ENCODE peak calls at places on chromosomes 5 and 9, in four cellular contexts. B is tibial nerve, C is H1, M is SK-N-SH. Y is an unnamed sample.
A peak's percentile ranks its signal among the peaks of the same experiment; 100 is the strongest.

GRCh38 chr5:35924950-35925722 is 13.3 kb downstream of the CAPSL start:
- DNase-seq in B (peak; percentile 16), C (peak; percentile 79), M (peak; percentile 64), Y (peak; percentile 68)

GRCh38 chr5:61948151-61948550 is 357.9 kb upstream of the KIF2A start:
- DNase-seq in B (no peak), C (no peak), M (no peak), Y (no peak)

GRCh38 chr5:31553863-31554262 is 21.8 kb downstream of the C5orf22 start:
- DNase-seq in B (no peak), C (no peak), M (no peak), Y (no peak)

GRCh38 chr9:99807276-99807852 is 14.3 kb upstream of the NR4A3 start:
- DNase-seq in B (no peak), C (peak; percentile 71), M (peak; percentile 49), Y (peak; percentile 85)

GRCh38 chr5:82174128-82174918 is 103.8 kb downstream of the RPS23 start:
- DNase-seq in B (no peak), C (peak; percentile 88), M (peak; percentile 16), Y (no peak)

GRCh38 chr5:37272564-37272963 is 23.4 kb upstream of the CPLANE1 start:
- DNase-seq in B (no peak), C (no peak), M (no peak), Y (no peak)

GRCh38 chr5:151156732-151157402 is 712 bp downstream of the ANXA6 start:
- DNase-seq in B (no peak), C (peak; percentile 54), M (peak; percentile 62), Y (peak; percentile 77)

GRCh38 chr5:180135128-180135955 is 63.8 kb upstream of the RNF130 start:
- DNase-seq in B (no peak), C (peak; percentile 33), M (no peak), Y (peak; percentile 53)

GRCh38 chr5:161372682-161373344 is 173.7 kb downstream of the GABRB2 start:
- DNase-seq in B (no peak), C (no peak), M (no peak), Y (no peak)

GRCh38 chr5:84191296-84191695 is 193.4 kb downstream of the EDIL3 start:
- DNase-seq in B (no peak), C (no peak), M (no peak), Y (no peak)

DNA sequence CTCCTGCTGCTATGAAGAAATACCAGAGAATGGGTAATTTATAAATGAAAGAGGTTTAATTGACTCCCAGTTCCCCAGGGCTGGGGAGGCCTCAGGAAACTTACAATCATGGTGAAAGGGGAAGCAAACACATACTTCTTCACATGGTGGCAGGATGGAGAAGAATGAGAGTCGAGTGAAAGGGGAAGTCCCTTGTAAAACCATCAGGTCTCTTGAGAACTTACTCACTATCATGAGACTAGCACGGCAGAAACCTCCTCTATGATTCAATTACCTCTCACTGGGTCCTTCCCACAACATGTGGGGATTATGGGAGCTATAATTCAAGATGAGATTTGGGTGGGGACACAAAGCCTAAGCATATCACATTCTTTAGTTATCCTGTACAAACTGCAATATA is 609.4 kb downstream of the MTRR start:
- DNase-seq in B (no peak), C (no peak), M (no peak), Y (no peak)
- H3K9me3 ChIP-seq in B (no peaks in the 10 kb centered on the region), C (peaks cover 6% of the 10 kb centered on the region), M (no peaks in the 10 kb centered on the region), Y (no peaks in the 10 kb centered on the region)

DNA sequence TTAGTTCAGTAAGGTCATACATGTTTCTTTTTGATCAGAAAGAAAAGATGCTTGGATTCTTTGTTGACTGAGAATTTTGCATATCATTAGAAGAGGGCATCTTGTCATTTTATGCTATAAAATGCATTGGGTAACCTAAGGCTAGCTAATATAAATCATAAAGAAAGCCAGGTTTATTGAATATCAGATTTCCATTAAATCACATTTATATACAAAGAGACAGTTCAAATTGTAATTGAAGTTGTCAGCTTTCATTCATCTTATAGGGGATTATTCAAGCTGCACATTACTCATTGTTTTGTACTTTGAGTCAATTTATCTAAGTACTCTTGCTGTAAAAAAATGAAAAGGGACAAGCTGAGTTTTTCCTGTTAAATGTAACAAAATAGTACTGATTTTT is 259.1 kb upstream of the CDH12 start:
- DNase-seq in B (no peak), C (no peak), M (no peak), Y (no peak)
- TF ChIP-seq EP300 in B (no peak), C (no peak), M (no peak), Y (no peak)

GRCh38 chr9:97480749-97481148 is 20.7 kb upstream of the TMOD1 start:
- DNase-seq in B (no peak), C (no peak), M (peak; percentile 58), Y (no peak)

GRCh38 chr9:97478301-97478981 is 23.0 kb upstream of the TMOD1 start:
- DNase-seq in B (no peak), C (no peak), M (no peak), Y (no peak)

GRCh38 chr9:97484134-97484533 is 17.3 kb upstream of the TMOD1 start:
- DNase-seq in B (no peak), C (no peak), M (no peak), Y (no peak)

GRCh38 chr9:97480174-97480573 is 21.3 kb upstream of the TMOD1 start:
- DNase-seq in B (no peak), C (no peak), M (no peak), Y (no peak)

GRCh38 chr9:97479496-97480159 is 21.8 kb upstream of the TMOD1 start:
- DNase-seq in B (no peak), C (no peak), M (no peak), Y (no peak)
- H3K9me3 ChIP-seq in B (no peaks in the 10 kb centered on the region), C (no peaks in the 10 kb centered on the region), M (no peaks in the 10 kb centered on the region), Y (no peaks in the 10 kb centered on the region)

GRCh38 chr9:92324889-92325268 is 271 bp downstream of the NOL8 start:
- DNase-seq in B (no peak), C (no peak), M (no peak), Y (peak; percentile 66)

GRCh38 chr9:92325991-92326500 is 293 bp downstream of the CENPP start:
- DNase-seq in B (no peak), C (no peak), M (no peak), Y (no peak)

GRCh38 chr9:92324451-92324850 is 699 bp downstream of the NOL8 start:
- DNase-seq in B (no peak), C (no peak), M (no peak), Y (no peak)

GRCh38 chr9:92327283-92327850 is 1.6 kb downstream of the CENPP start:
- DNase-seq in B (no peak), C (no peak), M (no peak), Y (no peak)

DNA sequence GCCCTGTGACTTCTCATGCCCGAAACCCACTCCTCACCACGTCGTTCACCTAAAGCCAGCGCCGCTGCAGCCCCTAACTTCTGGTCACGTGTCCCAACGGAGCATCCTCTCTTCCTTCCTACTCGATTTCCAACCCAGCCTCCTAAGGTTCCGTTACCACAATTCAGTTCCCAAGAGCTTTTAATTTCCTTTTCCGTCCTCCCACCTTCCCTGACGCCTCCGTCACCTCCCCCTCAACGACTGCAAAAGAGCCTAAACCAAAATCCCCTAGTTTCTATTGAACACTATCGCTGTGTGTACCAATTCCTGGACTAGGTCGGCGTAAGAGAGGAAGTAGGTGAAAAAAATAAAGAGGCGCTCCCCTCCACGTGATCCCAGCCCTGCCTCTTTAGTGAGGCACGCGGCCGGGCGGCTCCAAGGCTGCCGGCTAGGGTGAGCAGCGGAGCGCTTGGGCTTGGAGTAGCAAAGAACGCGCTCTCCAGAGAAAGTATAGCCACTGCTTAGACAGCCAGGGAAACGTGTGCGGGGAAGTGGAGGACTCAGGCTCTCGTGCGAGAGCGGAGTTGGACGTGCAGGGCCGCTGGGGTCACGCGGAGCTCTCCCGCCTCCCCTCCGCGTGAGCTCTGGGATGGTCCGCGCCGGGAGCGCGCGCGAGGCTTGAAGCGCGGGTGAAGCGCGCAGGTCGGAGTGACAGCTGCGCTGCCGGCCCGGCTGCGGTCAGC is at the start of the genes CENPP and NOL8:
- DNase-seq in B (peak; percentile 67), C (peak; percentile 85), M (peak; percentile 91), Y (peak; percentile 90)
- TF ChIP-seq EP300 in B (peak; percentile 92), C (no peak), M (no peak), Y (no peak)

DNA sequence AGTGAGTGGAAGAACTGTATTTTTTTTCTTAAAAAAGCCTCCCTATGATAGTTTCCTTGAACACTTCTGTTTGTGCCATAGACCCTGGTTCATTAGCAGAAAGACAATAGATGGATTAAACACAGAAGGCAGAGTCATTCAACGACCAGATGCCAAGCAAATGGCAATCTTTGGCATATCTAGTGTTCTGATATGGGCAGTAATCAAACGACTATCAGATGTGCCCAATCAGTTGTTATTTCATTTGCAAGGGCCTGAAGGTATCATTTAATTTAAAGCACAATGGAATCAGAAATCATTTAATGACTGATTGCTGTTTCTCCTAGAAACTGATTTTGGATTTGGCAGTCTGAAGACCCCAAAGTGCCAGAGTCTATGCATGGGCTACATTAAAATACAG is 61.3 kb downstream of the SGCD start:
- DNase-seq in B (no peak), C (no peak), M (no peak), Y (no peak)
- H3K9me3 ChIP-seq in B (no peaks in the 10 kb centered on the region), C (no peaks in the 10 kb centered on the region), M (no peaks in the 10 kb centered on the region), Y (no peaks in the 10 kb centered on the region)